ENCODE peak calls at places on chromosomes 4 and X, in five cellular contexts. T is thoracic aorta, C is pancreas, E is lung, A is Caco-2. O is an unnamed sample.
A peak's percentile ranks its signal among the peaks of the same experiment; 100 is the strongest.

GRCh38 chr4:105139646-105140045 is 7.0 kb upstream of the TET2 start:
- DNase-seq in C (no peak), A (no peak), T (no peak), E (no peak), O (no peak)

GRCh38 chrX:43753637-43754036 is 97.5 kb downstream of the MAOA start:
- DNase-seq in C (no peak), T (no peak), A (no peak), E (no peak), O (no peak)

GRCh38 chr4:15352508-15352907 is 75.3 kb upstream of the C1QTNF7 start:
- DNase-seq in E (no peak), C (no peak), T (no peak), A (no peak), O (no peak)

GRCh38 chrX:981791-982626 is 230.4 kb downstream of the CRLF2 start:
- DNase-seq in C (no peak), A (no peak), T (no peak), E (no peak), O (no peak)

GRCh38 chr4:26937136-26937535 is 76.5 kb downstream of the STIM2 start:
- DNase-seq in T (no peak), C (no peak), E (no peak), A (no peak), O (no peak)

GRCh38 chr4:148469938-148470337 is 27.7 kb upstream of the NR3C2 start:
- DNase-seq in T (no peak), E (no peak), A (no peak), C (no peak), O (no peak)

GRCh38 chrX:114619874-114620273 is 36.0 kb downstream of the HTR2C start:
- DNase-seq in A (no peak), T (no peak), C (no peak), E (no peak), O (no peak)

GRCh38 chrX:31117195-31117594 is 45.4 kb upstream of the FTHL17 start:
- DNase-seq in T (no peak), E (no peak), C (no peak), A (no peak), O (no peak)

GRCh38 chr4:80243274-80244018 is 23.0 kb upstream of the FGF5 start:
- DNase-seq in A (no peak), T (no peak), C (no peak), E (no peak), O (no peak)

GRCh38 chr4:29708473-29708872 is 1011.7 kb upstream of the PCDH7 start:
- DNase-seq in A (no peak), T (no peak), E (no peak), C (no peak), O (no peak)

GRCh38 chr4:110480031-110480549 is 4.1 kb downstream of the ENPEP start:
- DNase-seq in A (no peak), C (no peak), T (no peak), E (no peak), O (no peak)

GRCh38 chr4:10584042-10584441 is 100.5 kb downstream of the CLNK start:
- DNase-seq in C (no peak), T (no peak), E (no peak), A (no peak), O (no peak)

GRCh38 chr4:163107754-163108153 is 58.9 kb downstream of the NAF1 start:
- DNase-seq in C (no peak), T (no peak), A (no peak), E (no peak), O (no peak)

GRCh38 chrX:95058815-95059214 is 1384.8 kb downstream of the FAM133A start:
- DNase-seq in T (no peak), A (no peak), C (no peak), E (no peak), O (no peak)

GRCh38 chrX:24241822-24242648 is 71.8 kb downstream of the SUPT20HL2 start:
- DNase-seq in C (no peak), T (no peak), E (no peak), A (no peak), O (no peak)

GRCh38 chrX:70138622-70139021 is 5.4 kb downstream of the IGBP1 start:
- DNase-seq in T (no peak), E (no peak), A (no peak), C (no peak), O (no peak)

GRCh38 chrX:69568828-69569227 is 47.1 kb upstream of the EDA start:
- DNase-seq in E (no peak), A (no peak), T (no peak), C (no peak), O (no peak)

GRCh38 chr4:104394409-104394813 is 100.3 kb downstream of the CXXC4 start:
- DNase-seq in A (no peak), C (no peak), T (no peak), E (no peak), O (no peak)

GRCh38 chr4:144399927-144400326 is 246.0 kb upstream of the HHIP start:
- DNase-seq in A (no peak), T (no peak), C (no peak), E (no peak), O (no peak)

GRCh38 chrX:107826286-107827136 is 845 bp downstream of the MID2 start:
- DNase-seq in C (peak; percentile 76), E (no peak), A (no peak), T (no peak), O (no peak)

GRCh38 chr4:13919021-13919441 is 291.5 kb upstream of the BOD1L1 start:
- DNase-seq in C (no peak), T (no peak), A (no peak), E (no peak), O (no peak)

GRCh38 chr4:8195841-8196460 is 3.1 kb upstream of the SH3TC1 start:
- DNase-seq in C (no peak), E (no peak), A (no peak), T (no peak), O (no peak)

GRCh38 chr4:158020734-158021346 is 152.0 kb downstream of the GASK1B start:
- DNase-seq in E (no peak), T (no peak), C (no peak), A (no peak), O (no peak)

GRCh38 chrX:97639526-97639925 is 755.8 kb downstream of the RPA4 start:
- DNase-seq in A (no peak), T (no peak), C (no peak), E (no peak), O (peak; percentile 7)

GRCh38 chr4:7713757-7714156 is 225.9 kb downstream of the AFAP1 start:
- DNase-seq in E (no peak), C (peak; percentile 36), T (no peak), A (no peak), O (no peak)

GRCh38 chr4:56149601-56150000 is 200.9 kb downstream of the CEP135 start:
- DNase-seq in C (no peak), T (no peak), A (no peak), E (no peak), O (no peak)

GRCh38 chrX:70508296-70508911 is 63.8 kb downstream of the DLG3 start:
- DNase-seq in E (no peak), C (no peak), A (no peak), T (no peak), O (no peak)

GRCh38 chr4:53465291-53465690 is 87.8 kb downstream of the FIP1L1 start:
- DNase-seq in E (no peak), C (no peak), A (no peak), T (no peak), O (no peak)
- H3K4me3 ChIP-seq in E (no peak overlapping the region), C (no peak overlapping the region), A (no peak overlapping the region), T (no peak overlapping the region), O (no peak overlapping the region)

GRCh38 chr4:4859010-4859798 is at the start of gene MSX1:
- DNase-seq in C (peak; percentile 92), A (peak; percentile 89), E (peak; percentile 82), T (peak; percentile 37), O (peak; percentile 85)

GRCh38 chr4:4857001-4857808 is 2.3 kb upstream of the MSX1 start:
- DNase-seq in T (no peak), C (no peak), E (no peak), A (no peak), O (no peak)

GRCh38 chr4:4857809-4858508 is 1.5 kb upstream of the MSX1 start:
- DNase-seq in C (no peak), T (no peak), E (no peak), A (no peak), O (no peak)

GRCh38 chr4:4859799-4860380 is 425 bp downstream of the MSX1 start:
- DNase-seq in T (no peak), E (no peak), C (no peak), A (no peak), O (no peak)

GRCh38 chr4:4858527-4858926 is 938 bp upstream of the MSX1 start:
- DNase-seq in A (no peak), T (no peak), C (no peak), E (no peak), O (no peak)
- H3K4me3 ChIP-seq in A (no peak overlapping the region), T (peak overlapping the region; percentile 70), C (no peak overlapping the region), E (no peak overlapping the region), O (no peak overlapping the region)

GRCh38 chrX:139692908-139693307 is 15.1 kb downstream of the MCF2 start:
- DNase-seq in A (no peak), T (no peak), E (no peak), C (no peak), O (no peak)

GRCh38 chrX:139692506-139692849 is 15.5 kb downstream of the MCF2 start:
- DNase-seq in C (peak; percentile 45), E (no peak), A (no peak), T (no peak), O (no peak)

GRCh38 chrX:139691493-139691842 is 16.5 kb downstream of the MCF2 start:
- DNase-seq in C (no peak), E (no peak), A (no peak), T (no peak), O (no peak)

DNA sequence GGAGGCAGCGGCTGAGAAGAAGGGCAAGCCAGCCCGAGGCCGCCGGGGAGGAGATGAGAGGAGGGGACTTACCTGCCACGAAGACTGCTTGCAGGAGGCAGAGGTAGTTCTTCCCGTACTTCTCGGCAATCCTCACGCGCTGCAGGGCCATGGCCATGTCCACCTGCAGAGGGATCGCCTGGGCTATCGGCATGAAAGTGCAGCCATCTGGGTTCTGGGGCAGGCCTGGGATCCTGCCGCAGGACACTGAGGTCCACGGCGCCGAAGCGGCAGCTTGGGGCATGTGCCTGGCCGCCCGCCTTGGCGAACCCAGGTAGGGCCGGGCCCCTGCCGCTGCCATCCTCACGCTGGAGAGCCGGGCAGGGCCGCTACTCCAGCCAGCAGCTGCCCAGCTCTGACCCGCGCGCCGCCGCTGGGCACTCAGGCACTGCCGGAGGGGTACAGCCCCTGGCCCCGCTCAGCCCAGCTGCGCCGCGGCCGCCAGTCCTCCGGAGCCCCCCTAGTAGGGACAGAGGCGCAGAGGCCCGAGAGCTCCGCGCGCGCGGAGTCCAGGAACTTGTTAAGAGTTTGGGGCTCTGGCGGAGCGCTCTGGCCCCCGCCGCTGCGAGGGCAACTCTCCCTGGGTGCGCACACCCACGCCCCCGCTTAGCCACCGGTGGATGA is 16.0 kb downstream of the MCF2 start:
- DNase-seq in E (no peak), T (no peak), A (no peak), C (peak; percentile 57), O (no peak)
- H3K4me3 ChIP-seq in E (no peak overlapping the region), T (peak overlapping the region; percentile 69), A (no peak overlapping the region), C (peak overlapping the region; percentile 45), O (peak overlapping the region; percentile 32)

DNA sequence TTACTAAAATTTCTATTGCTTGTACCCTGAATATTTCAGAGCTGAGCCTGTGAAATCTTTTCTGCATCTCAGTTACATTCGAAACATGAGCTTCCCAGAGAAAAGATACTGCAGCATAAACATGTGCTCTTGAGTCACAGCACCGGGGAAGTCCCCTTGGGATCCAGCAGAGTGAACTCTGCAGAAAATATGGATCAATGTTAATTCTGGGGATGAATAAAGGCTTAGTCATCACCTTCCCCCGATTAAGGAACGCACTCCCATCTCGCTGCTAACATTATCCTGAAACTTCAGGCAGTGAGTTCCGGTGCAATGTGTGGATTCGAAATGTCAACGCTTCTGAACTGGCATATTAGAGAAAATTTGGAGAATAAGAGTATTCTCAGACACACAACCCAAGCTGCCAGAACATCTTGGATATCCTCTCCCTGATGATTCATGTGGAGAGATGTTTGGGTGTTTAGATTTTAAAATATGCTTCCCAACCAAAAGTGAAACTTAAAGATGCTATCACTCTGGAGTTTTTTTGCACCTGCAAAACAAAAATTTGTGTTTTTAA is 90.8 kb downstream of the IRF2 start:
- DNase-seq in T (no peak), A (no peak), E (no peak), C (no peak), O (no peak)
- H3K4me3 ChIP-seq in T (peak overlapping the region; percentile 69), A (no peak overlapping the region), E (no peak overlapping the region), C (peak overlapping the region; percentile 10), O (no peak overlapping the region)

O was measured in iPS DF 6.9.